ENCODE peak calls at places on chromosomes 4 and X, in nine cellular contexts. C is activated naive CD4-positive, alpha-beta T cell treated with Interleukin-2 at 50 U/mL for 16 hours; W is mesothelial cell of epicardium; K is NCI-H1694 treated with DMSO at 0.1 percent for 48 hours; U is activated gamma-delta T cell treated with anti-CD3 and anti-CD28 coated beads, Interleukin-2, amount 50 U/mL, for 16 hours; N is effector CD4-positive, alpha-beta T cell; R is stimulated activated CD4-positive, alpha-beta T cell treated with anti-CD3 and anti-CD28 coated beads, Interleukin-2, amount 100 ng/mL, for 24 hours; Q is HCEC 1CT; X is body of pancreas. G is an unnamed sample.

GRCh38 chr4:142238589-142238988 is 602.2 kb downstream of the IL15 start:
- DNase-seq in Q (peak), X (no peak), U (no peak), R (no peak), N (no peak), C (no peak), K (no peak), W (no peak), G (peak)

GRCh38 chr4:36310793-36311192 is 29.4 kb downstream of the DTHD1 start:
- DNase-seq in X (no peak), K (no peak), C (no peak), U (no peak), W (no peak), Q (no peak), R (no peak), N (no peak), G (no peak)

GRCh38 chr4:52659016-52659721 is at the start of gene USP46:
- DNase-seq in R (peak), C (peak), U (peak), Q (peak), N (peak), X (peak), W (peak), K (peak), G (peak)

GRCh38 chr4:183153190-183153916 is 54.3 kb downstream of the WWC2 start:
- DNase-seq in W (no peak), K (no peak), X (no peak), R (no peak), C (no peak), U (no peak), N (no peak), Q (no peak), G (no peak)

GRCh38 chr4:16294455-16294854 is 68.2 kb upstream of the TAPT1 start:
- DNase-seq in Q (no peak), R (no peak), C (no peak), W (no peak), U (no peak), X (no peak), N (no peak), K (no peak), G (peak)

GRCh38 chrX:154373340-154374306 is 811 bp downstream of the FLNA start:
- DNase-seq in U (no peak), C (no peak), Q (peak), W (no peak), N (no peak), R (no peak), K (peak), X (peak), G (peak)

GRCh38 chr4:123709336-123709735 is 312.7 kb downstream of the SPRY1 start:
- DNase-seq in X (no peak), Q (no peak), K (no peak), U (no peak), N (no peak), C (no peak), R (no peak), W (no peak), G (no peak)

GRCh38 chr4:28373601-28374000 is 1513.0 kb downstream of the STIM2 start:
- DNase-seq in R (no peak), K (no peak), Q (peak), W (no peak), U (no peak), X (no peak), C (no peak), N (no peak), G (peak)

GRCh38 chrX:132093239-132093860 is 34.5 kb downstream of the FRMD7 start:
- DNase-seq in W (no peak), C (no peak), X (no peak), N (no peak), R (no peak), K (no peak), U (no peak), Q (no peak), G (no peak)

GRCh38 chr4:138241281-138242075 is 671 bp downstream of the SLC7A11 start:
- DNase-seq in R (no peak), N (no peak), U (no peak), W (no peak), C (no peak), X (peak), K (no peak), Q (no peak), G (no peak)